ENCODE peak calls at places on chromosomes 16 and 17, in six cellular contexts. D is adrenal gland, Y is immature natural killer cell, K is amniotic epithelial cell, L is head of caudate nucleus, V is esophagus muscularis mucosa. S is an unnamed sample.

GRCh38 chr17:30093463-30094147 is 23.0 kb upstream of the NSRP1 start:
- DNase-seq in D (peak; percentile 27), Y (peak; percentile 63), K (peak; percentile 45), L (peak; percentile 24), V (peak; percentile 78), S (peak; percentile 89)

GRCh38 chr16:80583466-80583865 is 42.7 kb downstream of the DYNLRB2 start:
- DNase-seq in D (no peak), Y (no peak), K (peak; percentile 47), L (no peak), V (no peak), S (no peak)

GRCh38 chr16:53745126-53745525 is 41.2 kb downstream of the FTO start:
- DNase-seq in D (peak; percentile 66), Y (no peak), K (peak; percentile 55), L (no peak), V (no peak), S (no peak)

GRCh38 chr16:77068402-77068801 is 122.6 kb upstream of the MON1B start:
- DNase-seq in D (no peak), Y (no peak), K (no peak), L (no peak), V (no peak), S (no peak)

GRCh38 chr16:10835281-10835931 is 16.8 kb upstream of the TVP23A start:
- DNase-seq in D (no peak), Y (no peak), K (no peak), L (no peak), V (no peak), S (no peak)

GRCh38 chr16:30398660-30399434 is 3.6 kb downstream of the ZNF48 start:
- DNase-seq in D (no peak), Y (no peak), K (no peak), L (no peak), V (no peak), S (no peak)

GRCh38 chr17:48048321-48049140 is at the start of gene NFE2L1:
- DNase-seq in D (peak; percentile 96), Y (peak; percentile 25), K (peak; percentile 90), L (peak; percentile 43), V (peak; percentile 98), S (peak; percentile 93)

GRCh38 chr16:6949240-6949639 is 383.4 kb upstream of the RBFOX1 start:
- DNase-seq in D (no peak), Y (no peak), K (no peak), L (no peak), V (no peak), S (no peak)

GRCh38 chr17:50513501-50513900 is 5.3 kb downstream of the MYCBPAP start:
- DNase-seq in D (peak; percentile 28), Y (no peak), K (no peak), L (no peak), V (no peak), S (no peak)

GRCh38 chr17:52419256-52419655 is 260.7 kb upstream of the CA10 start:
- DNase-seq in D (peak; percentile 61), Y (no peak), K (no peak), L (no peak), V (no peak), S (no peak)